ENCODE peak calls at places on chromosomes 6 and 20, in five cellular contexts. One of them, this sample, is unnamed.

GRCh38 chr6:84462697-84463096 is 235.3 kb upstream of the CEP162 start:
- DNase-seq in KBM-7: no peak
- DNase-seq in iPS-NIHi11: no peak
- DNase-seq in cardiac fibroblast: peak; percentile 76
- DNase-seq in NCI-H748 treated with DMSO at 0.1 percent for 48 hours: no peak
- DNase-seq in this sample: peak; percentile 72

GRCh38 chr6:99836471-99836870 is 157.6 kb downstream of the MCHR2 start:
- DNase-seq in KBM-7: peak; percentile 4
- DNase-seq in iPS-NIHi11: no peak
- DNase-seq in cardiac fibroblast: no peak
- DNase-seq in NCI-H748 treated with DMSO at 0.1 percent for 48 hours: no peak
- DNase-seq in this sample: no peak

GRCh38 chr6:11298651-11299420 is 66.4 kb upstream of the NEDD9 start:
- DNase-seq in KBM-7: no peak
- DNase-seq in iPS-NIHi11: no peak
- DNase-seq in cardiac fibroblast: peak; percentile 45
- DNase-seq in NCI-H748 treated with DMSO at 0.1 percent for 48 hours: peak; percentile 86
- DNase-seq in this sample: peak; percentile 30

GRCh38 chr6:137122612-137123011 is 50.8 kb downstream of the IL22RA2 start:
- DNase-seq in KBM-7: no peak
- DNase-seq in iPS-NIHi11: no peak
- DNase-seq in cardiac fibroblast: no peak
- DNase-seq in NCI-H748 treated with DMSO at 0.1 percent for 48 hours: no peak
- DNase-seq in this sample: no peak

GRCh38 chr6:100484474-100484873 is 19.8 kb upstream of the SIM1 start:
- DNase-seq in KBM-7: no peak
- DNase-seq in iPS-NIHi11: no peak
- DNase-seq in cardiac fibroblast: no peak
- DNase-seq in NCI-H748 treated with DMSO at 0.1 percent for 48 hours: no peak
- DNase-seq in this sample: no peak

GRCh38 chr6:155889405-155889804 is 433.8 kb upstream of the NOX3 start:
- DNase-seq in KBM-7: no peak
- DNase-seq in iPS-NIHi11: peak; percentile 35
- DNase-seq in cardiac fibroblast: no peak
- DNase-seq in NCI-H748 treated with DMSO at 0.1 percent for 48 hours: no peak
- DNase-seq in this sample: no peak

GRCh38 chr6:138491020-138491419 is 8.3 kb downstream of the NHSL1 start:
- DNase-seq in KBM-7: no peak
- DNase-seq in iPS-NIHi11: no peak
- DNase-seq in cardiac fibroblast: no peak
- DNase-seq in NCI-H748 treated with DMSO at 0.1 percent for 48 hours: no peak
- DNase-seq in this sample: no peak

GRCh38 chr20:59774204-59774641 is 159.2 kb downstream of the SYCP2 start:
- DNase-seq in KBM-7: no peak
- DNase-seq in iPS-NIHi11: no peak
- DNase-seq in cardiac fibroblast: no peak
- DNase-seq in NCI-H748 treated with DMSO at 0.1 percent for 48 hours: no peak
- DNase-seq in this sample: no peak

GRCh38 chr6:35470663-35471120 is 2.5 kb downstream of the RPL10A start:
- DNase-seq in KBM-7: no peak
- DNase-seq in iPS-NIHi11: no peak
- DNase-seq in cardiac fibroblast: no peak
- DNase-seq in NCI-H748 treated with DMSO at 0.1 percent for 48 hours: no peak
- DNase-seq in this sample: no peak

GRCh38 chr20:9244811-9245210 is 175.9 kb downstream of the PLCB4 start:
- DNase-seq in KBM-7: no peak
- DNase-seq in iPS-NIHi11: no peak
- DNase-seq in cardiac fibroblast: no peak
- DNase-seq in NCI-H748 treated with DMSO at 0.1 percent for 48 hours: no peak
- DNase-seq in this sample: no peak

GRCh38 chr20:20073851-20074252 is 21.5 kb downstream of the CFAP61 start:
- DNase-seq in KBM-7: no peak
- DNase-seq in iPS-NIHi11: no peak
- DNase-seq in cardiac fibroblast: no peak
- DNase-seq in NCI-H748 treated with DMSO at 0.1 percent for 48 hours: peak; percentile 22
- DNase-seq in this sample: no peak

GRCh38 chr6:155313602-155314091 is 637 bp downstream of the TFB1M start:
- DNase-seq in KBM-7: no peak
- DNase-seq in iPS-NIHi11: no peak
- DNase-seq in cardiac fibroblast: peak; percentile 39
- DNase-seq in NCI-H748 treated with DMSO at 0.1 percent for 48 hours: peak; percentile 55
- DNase-seq in this sample: peak; percentile 45

GRCh38 chr6:153130515-153131036 is 506 bp downstream of the RGS17 start:
- DNase-seq in KBM-7: peak; percentile 9
- DNase-seq in iPS-NIHi11: peak; percentile 61
- DNase-seq in cardiac fibroblast: no peak
- DNase-seq in NCI-H748 treated with DMSO at 0.1 percent for 48 hours: no peak
- DNase-seq in this sample: peak; percentile 14

GRCh38 chr6:27250277-27250954 is 2.9 kb downstream of the PRSS16 start:
- DNase-seq in KBM-7: no peak
- DNase-seq in iPS-NIHi11: peak; percentile 42
- DNase-seq in cardiac fibroblast: no peak
- DNase-seq in NCI-H748 treated with DMSO at 0.1 percent for 48 hours: no peak
- DNase-seq in this sample: no peak

GRCh38 chr6:73139681-73140080 is 85.6 kb downstream of the KHDC1L start:
- DNase-seq in KBM-7: no peak
- DNase-seq in iPS-NIHi11: no peak
- DNase-seq in cardiac fibroblast: no peak
- DNase-seq in NCI-H748 treated with DMSO at 0.1 percent for 48 hours: no peak
- DNase-seq in this sample: no peak

GRCh38 chr6:63573899-63574553 is 1.7 kb downstream of the LOC128125822 start:
- DNase-seq in KBM-7: peak; percentile 79
- DNase-seq in iPS-NIHi11: peak; percentile 47
- DNase-seq in cardiac fibroblast: peak; percentile 74
- DNase-seq in NCI-H748 treated with DMSO at 0.1 percent for 48 hours: peak; percentile 67
- DNase-seq in this sample: peak; percentile 57

GRCh38 chr6:42046491-42047219 is 3.7 kb upstream of the TAF8 start:
- DNase-seq in KBM-7: peak; percentile 28
- DNase-seq in iPS-NIHi11: no peak
- DNase-seq in cardiac fibroblast: peak; percentile 63
- DNase-seq in NCI-H748 treated with DMSO at 0.1 percent for 48 hours: no peak
- DNase-seq in this sample: peak; percentile 74

GRCh38 chr6:147508073-147508870 is at the start of gene SAMD5:
- DNase-seq in KBM-7: peak; percentile 24
- DNase-seq in iPS-NIHi11: peak; percentile 86
- DNase-seq in cardiac fibroblast: peak; percentile 54
- DNase-seq in NCI-H748 treated with DMSO at 0.1 percent for 48 hours: peak; percentile 56
- DNase-seq in this sample: peak; percentile 83

GRCh38 chr6:44342489-44342888 is at the start of gene SPATS1:
- DNase-seq in KBM-7: peak; percentile 13
- DNase-seq in iPS-NIHi11: peak; percentile 23
- DNase-seq in cardiac fibroblast: no peak
- DNase-seq in NCI-H748 treated with DMSO at 0.1 percent for 48 hours: no peak
- DNase-seq in this sample: peak; percentile 6

GRCh38 chr6:106396426-106397220 is 36.1 kb downstream of the CRYBG1 start:
- DNase-seq in KBM-7: no peak
- DNase-seq in iPS-NIHi11: no peak
- DNase-seq in cardiac fibroblast: no peak
- DNase-seq in NCI-H748 treated with DMSO at 0.1 percent for 48 hours: no peak
- DNase-seq in this sample: no peak